ENCODE peak calls at places on chromosomes 12 and 14, in seven cellular contexts. E is H1, P is HepG2, H is K562, A is Panc1, D is GM12878, B is HCT116. J is an unnamed sample.

GRCh38 chr14:70947739-70948138 is 40.5 kb downstream of the PCNX1 start:
- DNase-seq in E (no peak), P (no peak), H (no peak), A (no peak), D (no peak), B (no peak), J (no peak)

GRCh38 chr14:104220225-104221070 is 82.1 kb downstream of the KIF26A start:
- DNase-seq in E (no peak), P (no peak), H (no peak), A (no peak), D (no peak), B (no peak), J (no peak)

GRCh38 chr14:100442473-100443260 is 119.5 kb downstream of the SLC25A47 start:
- DNase-seq in E (no peak), P (no peak), H (no peak), A (no peak), D (no peak), B (no peak), J (peak)

GRCh38 chr12:10121278-10121677 is 8.7 kb downstream of the CLEC7A start:
- DNase-seq in E (no peak), P (no peak), H (no peak), A (no peak), D (no peak), B (no peak), J (no peak)

GRCh38 chr14:102957222-102957621 is 34.8 kb downstream of the AMN start:
- DNase-seq in E (no peak), P (no peak), H (no peak), A (no peak), D (no peak), B (no peak), J (peak)

GRCh38 chr12:6438345-6438744 is 6.4 kb upstream of the CD27 start:
- DNase-seq in E (no peak), P (no peak), H (no peak), A (no peak), D (no peak), B (no peak), J (no peak)

GRCh38 chr12:54349031-54349430 is 15.3 kb downstream of the GPR84 start:
- DNase-seq in E (no peak), P (no peak), H (no peak), A (no peak), D (no peak), B (no peak), J (no peak)

GRCh38 chr12:111645433-111645832 is 40.3 kb downstream of the BRAP start:
- DNase-seq in E (no peak), P (no peak), H (no peak), A (no peak), D (no peak), B (no peak), J (no peak)

GRCh38 chr12:21659383-21659782 is 1.7 kb upstream of the LDHB start:
- DNase-seq in E (no peak), P (no peak), H (peak), A (no peak), D (no peak), B (peak), J (no peak)

GRCh38 chr12:120955232-120955631 is 23.1 kb upstream of the HNF1A start:
- DNase-seq in E (no peak), P (no peak), H (no peak), A (no peak), D (no peak), B (peak), J (no peak)

GRCh38 chr12:18320036-18320617 is 58.8 kb downstream of the PIK3C2G start:
- DNase-seq in E (peak), P (peak), H (peak), A (peak), D (no peak), B (peak), J (peak)

GRCh38 chr14:51302319-51303030 is 62.4 kb downstream of the TMX1 start:
- DNase-seq in E (no peak), P (no peak), H (no peak), A (no peak), D (no peak), B (no peak), J (no peak)

GRCh38 chr14:49931523-49931922 is 38.6 kb downstream of the ARF6 start:
- DNase-seq in E (peak), P (no peak), H (no peak), A (no peak), D (no peak), B (no peak), J (no peak)

GRCh38 chr12:91744613-91745012 is 401.0 kb downstream of the BTG1 start:
- DNase-seq in E (no peak), P (no peak), H (no peak), A (no peak), D (no peak), B (no peak), J (peak)

GRCh38 chr14:72024043-72024407 is 91.8 kb downstream of the RGS6 start:
- DNase-seq in E (peak), P (peak), H (peak), A (peak), D (peak), B (peak), J (peak)

GRCh38 chr12:31033146-31033545 is 40.5 kb upstream of the DDX11 start:
- DNase-seq in E (no peak), P (no peak), H (no peak), A (no peak), D (no peak), B (no peak), J (no peak)

GRCh38 chr12:75720807-75721206 is 209.4 kb upstream of the KRR1 start:
- DNase-seq in E (no peak), P (no peak), H (no peak), A (no peak), D (no peak), B (no peak), J (peak)

GRCh38 chr12:39946361-39946948 is 159.4 kb downstream of the SLC2A13 start:
- DNase-seq in E (no peak), P (no peak), H (no peak), A (no peak), D (no peak), B (no peak), J (no peak)

GRCh38 chr12:26121323-26121740 is 3.5 kb downstream of the BHLHE41 start:
- DNase-seq in E (no peak), P (no peak), H (no peak), A (no peak), D (no peak), B (no peak), J (no peak)

GRCh38 chr12:127501916-127502315 is 765.1 kb upstream of the TMEM132C start:
- DNase-seq in E (no peak), P (no peak), H (no peak), A (no peak), D (no peak), B (no peak), J (no peak)

GRCh38 chr12:56988207-56988739 is 18.1 kb downstream of the ZBTB39 start:
- DNase-seq in E (no peak), P (no peak), H (peak), A (no peak), D (no peak), B (no peak), J (no peak)

GRCh38 chr14:36086629-36087380 is 89.7 kb downstream of the PTCSC3 start:
- DNase-seq in E (no peak), P (no peak), H (no peak), A (no peak), D (no peak), B (no peak), J (no peak)

GRCh38 chr14:95545769-95546168 is 10.9 kb downstream of the GLRX5 start:
- DNase-seq in E (no peak), P (no peak), H (no peak), A (peak), D (no peak), B (peak), J (no peak)
- TF ChIP-seq SIN3A in E (no peak), P (no peak), H (no peak), A (no peak), D (no peak), B (no peak), J (no peak)

GRCh38 chr14:90382491-90383125 is 14.2 kb upstream of the CALM1 start:
- DNase-seq in E (no peak), P (peak), H (no peak), A (no peak), D (no peak), B (peak), J (peak)

GRCh38 chr14:90383126-90383730 is 13.6 kb upstream of the CALM1 start:
- DNase-seq in E (peak), P (peak), H (peak), A (peak), D (peak), B (peak), J (peak)

GRCh38 chr14:90383731-90384542 is 12.9 kb upstream of the CALM1 start:
- DNase-seq in E (no peak), P (peak), H (peak), A (no peak), D (no peak), B (no peak), J (peak)

GRCh38 chr14:90381011-90381790 is 15.6 kb upstream of the CALM1 start:
- DNase-seq in E (no peak), P (peak), H (no peak), A (no peak), D (no peak), B (no peak), J (no peak)

GRCh38 chr14:90381999-90382451 is 14.8 kb upstream of the CALM1 start:
- DNase-seq in E (no peak), P (peak), H (peak), A (no peak), D (no peak), B (no peak), J (peak)
- TF ChIP-seq SIN3A in E (no peak), P (no peak), H (no peak), A (no peak), D (no peak), B (no peak), J (no peak)

GRCh38 chr12:19972325-19973288 is 395.7 kb upstream of the PDE3A start:
- DNase-seq in E (no peak), P (no peak), H (no peak), A (no peak), D (peak), B (no peak), J (no peak)
- TF ChIP-seq SIN3A in E (no peak), P (no peak), H (no peak), A (no peak), D (no peak), B (no peak), J (no peak)

GRCh38 chr14:54687750-54688119 is 120.8 kb downstream of the SAMD4A start:
- DNase-seq in E (no peak), P (no peak), H (no peak), A (no peak), D (no peak), B (no peak), J (no peak)
- TF ChIP-seq SIN3A in E (no peak), P (no peak), H (no peak), A (no peak), D (no peak), B (no peak), J (no peak)

GRCh38 chr14:57266060-57266459 is 2.6 kb downstream of the EXOC5 start:
- DNase-seq in E (no peak), P (no peak), H (no peak), A (no peak), D (no peak), B (no peak), J (no peak)

GRCh38 chr14:57273236-57273635 is 4.5 kb downstream of the AP5M1 start:
- DNase-seq in E (no peak), P (peak), H (no peak), A (no peak), D (no peak), B (no peak), J (no peak)

DNA sequence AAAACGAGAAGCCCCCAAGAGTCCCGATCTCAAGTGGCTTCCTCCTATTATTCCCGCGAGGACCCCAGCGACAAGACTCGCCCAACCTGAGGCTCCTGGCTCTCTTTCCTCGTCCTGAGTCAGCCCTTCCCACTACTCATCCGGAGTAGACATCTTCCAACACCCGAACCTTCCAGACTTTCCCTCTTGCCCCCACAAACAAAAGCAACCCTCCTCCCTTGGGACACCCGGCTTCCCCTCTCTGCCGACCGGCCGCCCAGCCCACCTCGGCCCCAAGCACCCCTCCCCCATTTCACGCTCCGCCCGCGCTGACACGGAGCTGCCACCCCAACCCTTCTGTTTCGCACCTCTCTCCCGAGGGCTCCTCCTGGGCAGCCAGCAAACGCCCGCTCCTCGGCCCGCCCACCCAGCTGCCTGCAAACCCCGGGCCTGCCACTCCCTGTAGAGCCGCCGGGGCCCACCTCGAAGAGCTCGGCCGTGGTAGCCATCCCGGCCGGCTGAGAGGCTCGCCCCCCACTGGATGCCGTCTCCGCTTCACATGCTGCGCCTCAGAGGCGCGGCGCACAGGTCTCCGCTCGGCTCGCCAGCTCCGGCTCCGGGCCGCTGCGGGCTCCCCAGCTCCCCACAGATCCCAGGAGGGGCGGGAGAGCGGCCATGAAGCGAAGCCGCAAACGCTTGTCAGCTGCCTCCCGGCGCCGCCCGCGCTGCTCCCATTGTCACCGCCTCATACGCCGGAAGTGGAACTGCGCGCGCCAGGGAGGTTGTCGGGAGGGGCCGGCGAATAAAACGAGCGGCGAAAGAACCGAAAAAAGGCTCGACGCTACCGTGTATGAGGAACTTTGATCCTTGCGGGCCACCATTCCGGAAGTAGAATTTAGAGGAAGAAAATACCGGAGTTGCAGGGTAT is at the start of the genes AP5M1 and EXOC5:
- DNase-seq in E (peak), P (peak), H (peak), A (no peak), D (peak), B (peak), J (peak)
- TF ChIP-seq SIN3A in E (peak), P (peak), H (peak), A (peak), D (peak), B (peak), J (peak)

DNA sequence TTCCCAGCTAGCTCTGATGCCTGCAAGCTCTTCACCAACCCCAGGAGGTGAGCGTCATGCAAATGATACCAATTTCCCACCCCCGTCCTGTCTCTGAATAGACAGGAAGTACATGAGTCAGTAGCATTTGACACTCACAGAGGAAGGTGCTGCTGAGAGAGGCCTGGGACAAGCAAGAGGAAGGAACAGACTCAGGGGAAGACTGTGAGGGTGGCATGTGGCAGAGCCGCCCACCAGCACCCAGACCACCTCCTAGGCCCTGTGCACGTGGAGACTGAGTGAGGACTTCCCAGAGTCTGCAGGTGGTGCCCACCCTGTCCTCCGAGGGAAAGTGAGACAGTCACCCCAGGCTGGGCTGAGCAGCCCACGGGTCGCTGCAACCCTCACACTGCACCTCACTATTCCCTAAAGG is 199.5 kb upstream of the SFSWAP start:
- DNase-seq in E (peak), P (no peak), H (no peak), A (peak), D (peak), B (peak), J (no peak)
- TF ChIP-seq SIN3A in E (no peak), P (no peak), H (no peak), A (no peak), D (no peak), B (no peak), J (no peak)

J was measured in SK-N-SH.